ENCODE peak calls at places on chromosomes 12 and 14, in nine cellular contexts. J, H, Z, L, F, O, S, A and P are unnamed samples.

GRCh38 chr12:96850676-96851075 is 56.4 kb upstream of the NEDD1 start:
- DNase-seq in J (no peak), H (no peak), Z (no peak), L (no peak), F (no peak), O (no peak), S (no peak), A (no peak), P (no peak)

GRCh38 chr12:78375461-78375860 is 489.1 kb upstream of the SYT1 start:
- DNase-seq in J (no peak), H (no peak), Z (no peak), L (no peak), F (no peak), O (no peak), S (no peak), A (no peak), P (no peak)

GRCh38 chr12:27107976-27108375 is 25.6 kb upstream of the C12orf71 start:
- DNase-seq in J (no peak), H (no peak), Z (no peak), L (no peak), F (no peak), O (no peak), S (no peak), A (no peak), P (no peak)

GRCh38 chr14:51479584-51480305 is 172.0 kb upstream of the FRMD6 start:
- DNase-seq in J (peak; percentile 86), H (no peak), Z (no peak), L (no peak), F (no peak), O (no peak), S (no peak), A (no peak), P (no peak)

GRCh38 chr14:23361320-23361719 is 3.7 kb downstream of the EFS start:
- DNase-seq in J (peak; percentile 18), H (no peak), Z (peak; percentile 35), L (peak; percentile 54), F (no peak), O (no peak), S (peak; percentile 37), A (no peak), P (no peak)

GRCh38 chr12:120849765-120850164 is 54.4 kb downstream of the SPPL3 start:
- DNase-seq in J (peak; percentile 25), H (no peak), Z (peak; percentile 71), L (peak; percentile 53), F (no peak), O (peak; percentile 29), S (peak; percentile 88), A (no peak), P (no peak)

GRCh38 chr12:129840145-129840884 is 63.5 kb downstream of the TMEM132D start:
- DNase-seq in J (no peak), H (no peak), Z (no peak), L (no peak), F (no peak), O (no peak), S (no peak), A (no peak), P (no peak)

GRCh38 chr14:32254952-32255679 is 52.0 kb upstream of the RNU6-8 start:
- DNase-seq in J (peak; percentile 86), H (peak; percentile 58), Z (peak; percentile 68), L (peak; percentile 77), F (peak; percentile 75), O (peak; percentile 38), S (peak; percentile 56), A (no peak), P (peak; percentile 59)

GRCh38 chr14:64719601-64720000 is 15.4 kb downstream of the PLEKHG3 start:
- DNase-seq in J (no peak), H (no peak), Z (no peak), L (no peak), F (no peak), O (no peak), S (no peak), A (no peak), P (no peak)

GRCh38 chr14:54651649-54652048 is 84.7 kb downstream of the SAMD4A start:
- DNase-seq in J (peak; percentile 60), H (no peak), Z (no peak), L (no peak), F (no peak), O (no peak), S (peak; percentile 40), A (no peak), P (no peak)

GRCh38 chr12:1972856-1973317 is 31.4 kb downstream of the DCP1B start:
- DNase-seq in J (peak; percentile 70), H (no peak), Z (peak; percentile 41), L (peak; percentile 43), F (no peak), O (peak; percentile 20), S (no peak), A (no peak), P (no peak)
- H3K4me3 ChIP-seq in J (peak overlapping the region; percentile 43), H (no peak overlapping the region), Z (no peak overlapping the region), L (no peak overlapping the region), F (no peak overlapping the region), O (peak overlapping the region; percentile 18), S (no peak overlapping the region), A (no peak overlapping the region), P (no peak overlapping the region)

GRCh38 chr14:82999802-83000201 is 1466.1 kb upstream of the SEL1L start:
- DNase-seq in J (no peak), H (no peak), Z (no peak), L (no peak), F (no peak), O (peak; percentile 10), S (no peak), A (no peak), P (no peak)
- TF ChIP-seq CTCF in J (no peak), H (no peak), Z (peak; percentile 47), L (peak; percentile 22), F (no peak), O (peak; percentile 69), S (no peak), A (no peak), P (peak; percentile 63)

GRCh38 chr12:95203477-95203843 is 13.8 kb downstream of the FGD6 start:
- DNase-seq in J (peak; percentile 41), H (no peak), Z (no peak), L (no peak), F (no peak), O (no peak), S (no peak), A (no peak), P (no peak)
- H3K4me3 ChIP-seq in J (no peak overlapping the region), H (no peak overlapping the region), Z (no peak overlapping the region), L (no peak overlapping the region), F (no peak overlapping the region), O (no peak overlapping the region), S (peak overlapping the region; percentile 38), A (no peak overlapping the region), P (no peak overlapping the region)

GRCh38 chr12:14769462-14769836 is 33.8 kb downstream of the WBP11 start:
- DNase-seq in J (no peak), H (no peak), Z (no peak), L (peak; percentile 27), F (peak; percentile 63), O (no peak), S (no peak), A (peak; percentile 87), P (no peak)
- TF ChIP-seq CTCF in J (peak; percentile 20), H (no peak), Z (no peak), L (peak; percentile 25), F (no peak), O (no peak), S (no peak), A (no peak), P (peak; percentile 40)

GRCh38 chr12:3872800-3873636 is at the start of gene PARP11:
- DNase-seq in J (peak; percentile 94), H (peak; percentile 98), Z (peak; percentile 96), L (peak; percentile 98), F (peak; percentile 98), O (peak; percentile 88), S (peak; percentile 94), A (peak; percentile 99), P (peak; percentile 82)
- H3K4me3 ChIP-seq in J (peak within 1 kb of the TSS; percentile 77), H (peak within 1 kb of the TSS; percentile 64), Z (peak within 1 kb of the TSS; percentile 72), L (peak within 1 kb of the TSS; percentile 79), F (peak within 1 kb of the TSS; percentile 75), O (peak within 1 kb of the TSS; percentile 79), S (peak within 1 kb of the TSS; percentile 79), A (peak within 1 kb of the TSS; percentile 53), P (peak within 1 kb of the TSS; percentile 76)